ENCODE peak calls at places on chromosomes 1 and 21, in six cellular contexts. B is CD8-positive, alpha-beta T cell; D is ovary; C is dorsolateral prefrontal cortex; I is left lung; G is T-helper 2 cell. M is an unnamed sample.

GRCh38 chr1:180548686-180549326 is 10.0 kb upstream of the OVAAL start:
- DNase-seq in C (no peak), I (no peak), B (no peak), G (no peak), D (no peak), M (no peak)

GRCh38 chr1:17802164-17802563 is 47.0 kb downstream of the ACTL8 start:
- DNase-seq in I (no peak), G (no peak), C (no peak), D (no peak), B (no peak), M (no peak)

GRCh38 chr1:152002960-152003359 is 9.3 kb upstream of the S100A10 start:
- DNase-seq in D (no peak), G (no peak), C (no peak), B (no peak), I (no peak), M (no peak)

GRCh38 chr21:46639489-46640386 is 4.3 kb downstream of the PRMT2 start:
- DNase-seq in G (no peak), B (no peak), I (no peak), D (no peak), C (no peak), M (no peak)

GRCh38 chr21:38402291-38402690 is 96.0 kb downstream of the ERG start:
- DNase-seq in D (no peak), G (no peak), C (no peak), B (no peak), I (no peak), M (no peak)

GRCh38 chr1:203789966-203790365 is 5.5 kb upstream of the ZBED6 start:
- DNase-seq in B (no peak), G (no peak), C (no peak), D (no peak), I (no peak), M (no peak)

GRCh38 chr1:16048573-16049189 is 5.1 kb downstream of the CLCNKB start:
- DNase-seq in C (no peak), G (no peak), D (peak), B (peak), I (peak), M (peak)

GRCh38 chr1:220137006-220137794 is 43.3 kb downstream of the IARS2 start:
- DNase-seq in G (no peak), B (no peak), I (no peak), D (no peak), C (no peak), M (no peak)

GRCh38 chr1:183632964-183633363 is 2.6 kb downstream of the ARPC5 start:
- DNase-seq in D (no peak), I (no peak), G (no peak), B (no peak), C (no peak), M (no peak)

GRCh38 chr1:112855152-112855836 is 100.7 kb downstream of the SLC16A1 start:
- DNase-seq in B (no peak), G (no peak), D (no peak), I (no peak), C (no peak), M (no peak)

GRCh38 chr1:1240348-1240732 is 6.2 kb downstream of the C1QTNF12 start:
- DNase-seq in G (no peak), B (no peak), I (no peak), D (no peak), C (no peak), M (no peak)

GRCh38 chr1:225250432-225250831 is 177.4 kb downstream of the LBR start:
- DNase-seq in G (no peak), C (no peak), B (no peak), D (no peak), I (no peak), M (no peak)

GRCh38 chr1:235278915-235279292 is 49.1 kb downstream of the ARID4B start:
- DNase-seq in C (no peak), G (no peak), D (no peak), B (no peak), I (no peak), M (no peak)

GRCh38 chr1:113905435-113905861 is 322 bp downstream of the DCLRE1B start:
- DNase-seq in I (peak), G (no peak), B (no peak), C (no peak), D (peak), M (no peak)

GRCh38 chr1:35808376-35809155 is 750 bp downstream of the AGO4 start:
- DNase-seq in D (peak), C (peak), I (peak), G (no peak), B (peak), M (peak)

GRCh38 chr1:213287987-213288386 is 236.9 kb downstream of the RPS6KC1 start:
- DNase-seq in D (no peak), B (no peak), I (no peak), C (no peak), G (no peak), M (no peak)

GRCh38 chr1:18955442-18956188 is 861 bp downstream of the IFFO2 start:
- DNase-seq in C (no peak), I (peak), G (peak), B (peak), D (peak), M (no peak)

M was measured in type B pancreatic cell.